ENCODE peak calls at places on chromosomes 4 and X, in six cellular contexts. Q, T, J, I, B and G are unnamed samples.

GRCh38 chr4:24747234-24747975 is 48.0 kb upstream of the SOD3 start:
- DNase-seq in Q (no peak), T (no peak), J (peak), I (no peak), B (no peak), G (no peak)

GRCh38 chr4:2849267-2850140 is 5.9 kb downstream of the ADD1 start:
- DNase-seq in Q (no peak), T (peak), J (no peak), I (no peak), B (no peak), G (no peak)

GRCh38 chr4:56026596-56026995 is 77.9 kb downstream of the CEP135 start:
- DNase-seq in Q (no peak), T (no peak), J (peak), I (peak), B (no peak), G (no peak)

GRCh38 chr4:114677346-114677979 is 78.9 kb downstream of the UGT8 start:
- DNase-seq in Q (no peak), T (no peak), J (no peak), I (no peak), B (no peak), G (no peak)

GRCh38 chrX:34578237-34578636 is 78.8 kb downstream of the TMEM47 start:
- DNase-seq in Q (no peak), T (peak), J (peak), I (peak), B (no peak), G (no peak)

GRCh38 chr4:26196567-26196966 is 124.2 kb upstream of the RBPJ start:
- DNase-seq in Q (no peak), T (no peak), J (no peak), I (no peak), B (no peak), G (no peak)

GRCh38 chrX:34875204-34875603 is 67.4 kb upstream of the FAM47B start:
- DNase-seq in Q (no peak), T (no peak), J (no peak), I (no peak), B (no peak), G (no peak)

GRCh38 chr4:112813790-112814189 is 176.8 kb downstream of the LARP7 start:
- DNase-seq in Q (no peak), T (no peak), J (peak), I (peak), B (no peak), G (no peak)

GRCh38 chr4:8831221-8832129 is 40.2 kb downstream of the HMX1 start:
- DNase-seq in Q (no peak), T (no peak), J (no peak), I (no peak), B (no peak), G (no peak)

GRCh38 chrX:17413228-17413627 is 38.2 kb downstream of the NHS start:
- DNase-seq in Q (no peak), T (no peak), J (peak), I (peak), B (no peak), G (no peak)

GRCh38 chrX:39491548-39492297 is 606.0 kb downstream of the BCOR start:
- DNase-seq in Q (no peak), T (peak), J (no peak), I (no peak), B (no peak), G (no peak)

GRCh38 chr4:99868126-99868596 is 26.1 kb downstream of the LAMTOR3 start:
- DNase-seq in Q (no peak), T (no peak), J (peak), I (no peak), B (no peak), G (no peak)

GRCh38 chr4:20394471-20394870 is 142.8 kb downstream of the SLIT2 start:
- DNase-seq in Q (no peak), T (no peak), J (no peak), I (no peak), B (no peak), G (no peak)

GRCh38 chr4:17866790-17867189 is 56.0 kb downstream of the NCAPG start:
- DNase-seq in Q (no peak), T (no peak), J (no peak), I (no peak), B (no peak), G (no peak)

GRCh38 chrX:136687457-136687856 is 39.5 kb downstream of the CD40LG start:
- DNase-seq in Q (no peak), T (no peak), J (no peak), I (no peak), B (no peak), G (no peak)

GRCh38 chr4:90127223-90127705 is at the start of gene CCSER1:
- DNase-seq in Q (peak), T (peak), J (peak), I (peak), B (peak), G (peak)

GRCh38 chr4:186644737-186645261 is 78.9 kb downstream of the FAT1 start:
- DNase-seq in Q (no peak), T (peak), J (peak), I (peak), B (no peak), G (no peak)

GRCh38 chrX:37905436-37906147 is 58.2 kb upstream of the DYNLT3 start:
- DNase-seq in Q (no peak), T (peak), J (no peak), I (peak), B (no peak), G (no peak)